ENCODE peak calls at places on chromosomes 4 and X, in nine cellular contexts. G is thoracic aorta; V is CD8-positive, alpha-beta memory T cell; D is H9; B is MM.1S; I is sigmoid colon; Y is psoas muscle; U is NT2/D1; C is left ventricle myocardium inferior. N is an unnamed sample. For H3K9me3, the result is how much of the 10 kb centered on the place peaks cover.

GRCh38 chr4:2441393-2442174 is 22.8 kb downstream of the CFAP99 start:
- DNase-seq in C (peak), Y (peak), V (peak), B (peak), I (no peak), G (no peak), U (peak), D (peak), N (no peak)

GRCh38 chr4:124753941-124754581 is 41.5 kb upstream of the ANKRD50 start:
- DNase-seq in V (no peak), G (no peak), I (no peak), Y (no peak), B (no peak), D (no peak), U (no peak), C (no peak), N (no peak)

GRCh38 chr4:152014280-152014679 is 253.5 kb upstream of the GATB start:
- DNase-seq in G (no peak), U (no peak), Y (no peak), I (no peak), C (no peak), B (peak), V (peak), D (no peak), N (no peak)

GRCh38 chr4:24805036-24805435 is 9.7 kb downstream of the SOD3 start:
- DNase-seq in G (no peak), I (no peak), D (no peak), U (no peak), Y (no peak), V (no peak), C (no peak), B (no peak), N (no peak)

GRCh38 chrX:101091817-101092216 is 6.2 kb upstream of the CENPI start:
- DNase-seq in U (no peak), I (no peak), G (no peak), D (no peak), C (no peak), V (no peak), B (no peak), Y (no peak), N (no peak)

GRCh38 chr4:1683371-1683902 is 676 bp downstream of the FAM53A start:
- DNase-seq in C (no peak), I (peak), V (no peak), U (peak), Y (peak), B (peak), D (peak), G (no peak), N (no peak)

GRCh38 chr4:11765849-11766453 is 337.3 kb upstream of the HS3ST1 start:
- DNase-seq in B (peak), Y (no peak), C (no peak), U (peak), V (no peak), G (no peak), D (peak), I (no peak), N (no peak)

GRCh38 chr4:88533937-88534750 is 10.6 kb upstream of the PYURF start:
- DNase-seq in C (no peak), Y (no peak), B (no peak), I (no peak), U (no peak), V (no peak), G (no peak), D (no peak), N (no peak)

GRCh38 chrX:101287402-101287801 is 3.7 kb downstream of the TAF7L start:
- DNase-seq in V (no peak), C (no peak), B (peak), D (no peak), G (no peak), U (peak), Y (no peak), I (no peak), N (no peak)

GRCh38 chr4:183147191-183147590 is 48.1 kb downstream of the WWC2 start:
- DNase-seq in U (no peak), B (no peak), C (no peak), V (no peak), Y (no peak), G (no peak), I (no peak), D (no peak), N (no peak)

GRCh38 chr4:115332078-115332477 is 218.7 kb upstream of the NDST4 start:
- DNase-seq in D (no peak), U (no peak), B (no peak), Y (no peak), I (no peak), V (no peak), C (no peak), G (no peak), N (no peak)

GRCh38 chr4:107183155-107183774 is 147.2 kb upstream of the DKK2 start:
- DNase-seq in I (no peak), U (peak), D (no peak), Y (no peak), C (no peak), V (no peak), G (no peak), B (peak), N (no peak)

GRCh38 chrX:19886375-19886774 is 1.0 kb downstream of the SH3KBP1 start:
- DNase-seq in G (no peak), C (no peak), B (no peak), V (no peak), U (no peak), D (no peak), I (no peak), Y (no peak), N (no peak)

GRCh38 chr4:3716876-3717235 is 49.3 kb upstream of the ADRA2C start:
- DNase-seq in U (no peak), B (no peak), D (no peak), I (no peak), G (no peak), V (no peak), C (peak), Y (no peak), N (no peak)

GRCh38 chr4:8157944-8158709 is 486 bp downstream of the ABLIM2 start:
- DNase-seq in B (no peak), Y (no peak), D (no peak), V (no peak), I (no peak), G (no peak), C (no peak), U (no peak), N (no peak)

GRCh38 chr4:183830438-183830985 is 74.6 kb upstream of the STOX2 start:
- DNase-seq in I (no peak), C (no peak), V (no peak), U (no peak), Y (no peak), G (no peak), D (no peak), B (no peak), N (no peak)

GRCh38 chrX:17737707-17738001 is 361 bp downstream of the SCML1 start:
- DNase-seq in V (no peak), D (no peak), U (no peak), Y (no peak), I (no peak), G (no peak), C (no peak), B (peak), N (no peak)

GRCh38 chr4:159142254-159142653 is 39.4 kb downstream of the RAPGEF2 start:
- DNase-seq in B (no peak), C (no peak), U (no peak), Y (no peak), D (no peak), V (no peak), G (no peak), I (no peak), N (no peak)

GRCh38 chr4:168524006-168524405 is 27.2 kb downstream of the PALLD start:
- DNase-seq in U (no peak), C (no peak), D (no peak), I (no peak), B (no peak), Y (no peak), G (no peak), V (no peak), N (no peak)

GRCh38 chr4:99861120-99861905 is 32.9 kb downstream of the LAMTOR3 start:
- DNase-seq in I (no peak), V (no peak), B (peak), D (no peak), Y (no peak), U (no peak), C (no peak), G (no peak), N (no peak)

GRCh38 chr4:6957994-6958393 is 48.4 kb downstream of the TBC1D14 start:
- DNase-seq in B (no peak), G (no peak), U (no peak), D (no peak), C (no peak), V (no peak), I (no peak), Y (no peak), N (no peak)

GRCh38 chr4:6955261-6955911 is 45.8 kb downstream of the TBC1D14 start:
- DNase-seq in U (no peak), G (no peak), V (no peak), Y (no peak), I (no peak), C (no peak), B (no peak), D (no peak), N (no peak)

GRCh38 chr4:6957148-6957520 is 47.5 kb downstream of the TBC1D14 start:
- DNase-seq in V (no peak), Y (no peak), B (no peak), G (no peak), C (no peak), U (no peak), I (no peak), D (no peak), N (no peak)

GRCh38 chr4:6956434-6957147 is 47.0 kb downstream of the TBC1D14 start:
- DNase-seq in Y (no peak), I (no peak), V (no peak), D (no peak), U (no peak), B (no peak), G (no peak), C (no peak), N (no peak)

GRCh38 chr4:6956087-6956433 is 46.4 kb downstream of the TBC1D14 start:
- DNase-seq in D (no peak), U (no peak), B (no peak), G (no peak), Y (no peak), V (no peak), C (no peak), I (no peak), N (no peak)
- H3K9me3 ChIP-seq in D (under half), U (under half), B (under half), G (under half), Y (under half), V (under half), C (under half), I (under half), N (under half)

GRCh38 chr4:26947318-26947717 is 86.7 kb downstream of the STIM2 start:
- DNase-seq in U (no peak), D (no peak), G (no peak), C (no peak), B (no peak), Y (no peak), V (no peak), I (no peak), N (no peak)
- H3K9me3 ChIP-seq in U (under half), D (under half), G (under half), C (under half), B (under half), Y (under half), V (under half), I (under half), N (under half)

DNA sequence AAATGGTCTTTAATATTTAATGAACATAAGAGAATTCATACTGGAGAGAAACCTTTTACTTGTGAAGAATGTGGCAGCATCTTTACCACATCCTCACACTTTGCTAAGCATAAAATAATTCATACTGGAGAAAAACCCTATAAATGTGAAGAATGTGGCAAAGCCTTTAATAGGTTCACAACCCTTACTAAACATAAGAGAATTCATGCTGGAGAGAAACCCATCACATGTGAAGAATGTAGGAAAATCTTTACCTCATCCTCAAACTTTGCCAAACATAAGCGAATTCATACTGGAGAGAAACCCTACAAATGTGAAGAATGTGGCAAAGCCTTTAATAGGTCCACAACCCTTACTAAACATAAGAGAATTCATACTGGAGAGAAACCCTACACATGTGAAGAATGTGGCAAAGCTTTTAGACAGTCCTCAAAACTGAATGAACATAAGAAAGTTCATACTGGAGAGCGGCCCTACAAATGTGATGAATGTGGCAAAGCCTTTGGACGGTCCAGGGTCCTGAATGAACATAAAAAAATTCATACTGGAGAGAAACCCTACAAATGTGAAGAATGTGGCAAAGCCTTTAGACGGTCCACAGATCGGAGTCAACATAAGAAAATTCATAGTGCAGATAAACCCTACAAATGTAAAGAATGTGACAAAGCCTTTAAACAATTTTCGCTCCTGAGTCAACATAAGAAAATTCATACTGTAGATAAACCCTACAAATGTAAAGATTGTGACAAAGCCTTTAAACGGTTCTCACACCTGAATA is 35.6 kb downstream of the ZNF141 start:
- DNase-seq in C (no peak), B (no peak), D (no peak), I (no peak), Y (no peak), U (no peak), V (no peak), G (no peak), N (no peak)
- H3K9me3 ChIP-seq in C (half or more), B (under half), D (half or more), I (under half), Y (half or more), U (half or more), V (half or more), G (half or more), N (half or more)

GRCh38 chrX:44935172-44935571 is 62.2 kb downstream of the KDM6A start:
- DNase-seq in D (no peak), I (no peak), G (no peak), B (no peak), V (no peak), U (no peak), C (no peak), Y (no peak), N (no peak)

GRCh38 chrX:44938111-44938510 is 65.1 kb downstream of the KDM6A start:
- DNase-seq in U (no peak), V (no peak), C (no peak), D (no peak), G (no peak), I (no peak), B (no peak), Y (no peak), N (no peak)

GRCh38 chrX:44937606-44938005 is 64.6 kb downstream of the KDM6A start:
- DNase-seq in V (no peak), G (no peak), B (no peak), C (no peak), Y (no peak), I (no peak), U (no peak), D (no peak), N (no peak)

GRCh38 chrX:44931441-44931973 is 58.5 kb downstream of the KDM6A start:
- DNase-seq in V (no peak), C (no peak), B (no peak), U (no peak), Y (no peak), I (no peak), D (no peak), G (no peak), N (no peak)

GRCh38 chrX:44935640-44936039 is 62.7 kb downstream of the KDM6A start:
- DNase-seq in V (no peak), C (no peak), Y (peak), G (no peak), I (no peak), U (no peak), B (no peak), D (no peak), N (no peak)
- H3K9me3 ChIP-seq in V (under half), C (under half), Y (under half), G (under half), I (under half), U (under half), B (under half), D (under half), N (under half)

GRCh38 chr4:38802561-38803355 is 1.8 kb downstream of the TLR1 start:
- DNase-seq in I (no peak), D (no peak), U (no peak), B (no peak), G (no peak), C (no peak), V (no peak), Y (no peak), N (no peak)
- H3K9me3 ChIP-seq in I (under half), D (under half), U (under half), B (under half), G (under half), C (under half), V (under half), Y (under half), N (under half)

DNA sequence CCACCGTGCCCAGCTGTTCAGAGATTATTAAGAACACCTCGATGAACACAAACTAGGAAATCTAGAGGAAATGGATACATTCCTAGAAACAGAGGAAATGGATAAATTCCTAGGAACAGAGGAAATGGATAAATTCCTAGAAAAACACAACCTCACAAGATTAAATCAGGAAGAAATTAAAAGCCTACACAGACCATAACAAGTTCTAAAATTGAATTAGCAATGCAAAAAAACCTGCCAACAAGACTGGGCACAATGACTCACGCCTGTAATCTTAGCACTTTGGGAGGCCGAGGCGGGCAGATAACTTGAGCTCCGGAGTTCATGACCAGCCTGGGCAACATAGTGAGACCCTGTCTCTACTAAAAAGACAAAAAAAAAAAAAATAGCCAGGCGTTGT is 13.1 kb upstream of the IDS start:
- DNase-seq in Y (no peak), U (no peak), B (no peak), C (no peak), V (no peak), G (no peak), D (no peak), I (no peak), N (no peak)
- H3K9me3 ChIP-seq in Y (under half), U (under half), B (under half), C (under half), V (under half), G (under half), D (under half), I (under half), N (under half)

DNA sequence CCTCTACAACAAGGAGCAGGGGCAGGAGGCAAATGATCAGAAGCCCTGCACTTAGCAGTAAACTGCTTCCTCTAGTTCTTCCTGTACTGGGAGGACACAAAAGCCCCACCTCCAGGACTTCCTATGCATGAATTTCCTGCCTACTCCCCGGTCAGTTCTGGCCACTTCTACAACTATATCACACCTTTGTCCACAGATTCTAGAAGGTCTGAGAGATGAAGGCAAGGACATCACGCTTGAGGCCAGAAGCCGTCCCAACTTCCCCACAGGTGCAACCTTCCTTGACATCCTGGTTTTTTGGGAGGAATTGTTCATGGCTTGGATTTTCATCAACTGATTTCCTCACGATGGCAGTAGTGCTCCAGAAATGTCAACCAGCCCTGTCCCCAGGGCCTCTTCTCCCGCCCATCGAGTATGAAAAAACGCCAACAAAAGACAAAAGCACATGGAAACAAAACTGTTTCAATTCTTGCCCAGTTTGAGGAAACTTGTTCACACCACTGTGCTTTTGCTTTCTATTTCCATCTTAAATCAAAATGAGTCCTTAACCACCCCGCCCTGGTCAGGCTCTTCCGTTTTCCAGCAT is 206.5 kb upstream of the STK26 start:
- DNase-seq in I (peak), B (peak), G (no peak), D (no peak), Y (peak), U (no peak), C (no peak), V (peak), N (peak)
- H3K9me3 ChIP-seq in I (under half), B (under half), G (under half), D (under half), Y (under half), U (under half), C (under half), V (under half), N (under half)

DNA sequence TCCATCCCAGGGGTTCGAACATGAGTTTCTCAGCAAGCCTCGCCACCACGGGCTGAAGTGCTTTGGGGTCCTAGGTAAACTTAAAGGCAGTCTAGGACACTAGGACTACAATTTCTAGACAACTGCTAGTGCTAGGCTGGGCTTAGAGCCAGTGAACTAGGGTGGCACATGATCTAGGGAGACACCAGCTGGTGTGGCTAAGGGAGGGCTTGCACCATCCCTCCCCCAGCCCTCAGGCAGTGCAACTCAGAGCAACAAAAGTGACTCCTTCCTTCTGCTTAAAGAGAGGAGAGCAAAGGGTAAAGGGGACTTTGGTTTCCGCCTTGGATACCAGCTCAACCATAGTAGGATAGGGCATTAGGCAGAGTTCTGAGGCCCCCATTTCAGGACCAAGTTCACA is 162.5 kb upstream of the AFF2 start:
- DNase-seq in B (no peak), Y (no peak), C (no peak), U (no peak), D (no peak), I (no peak), G (no peak), V (no peak), N (no peak)
- H3K9me3 ChIP-seq in B (under half), Y (under half), C (under half), U (under half), D (under half), I (under half), G (under half), V (under half), N (under half)

DNA sequence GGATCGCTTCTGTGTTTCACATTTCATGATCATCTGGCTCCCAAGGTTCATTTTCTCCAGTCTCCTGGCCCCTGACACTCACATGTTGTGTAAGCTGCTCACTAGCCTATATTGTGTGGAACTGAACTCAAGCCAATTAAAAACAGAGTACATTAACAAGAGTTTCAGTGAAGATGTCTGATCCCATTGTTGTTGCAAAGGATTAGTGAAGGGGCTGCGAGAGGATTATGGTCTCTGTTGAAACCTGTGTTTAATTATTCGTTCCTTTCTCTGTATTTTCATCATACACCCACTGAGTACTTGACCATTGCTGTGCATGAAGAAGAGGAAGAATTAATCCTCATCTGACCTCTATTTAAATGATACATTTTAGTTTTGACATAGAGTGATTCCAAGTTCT is 54.7 kb downstream of the AFF2 start:
- DNase-seq in C (no peak), U (no peak), G (no peak), V (no peak), D (no peak), Y (no peak), B (no peak), I (no peak), N (no peak)
- H3K9me3 ChIP-seq in C (under half), U (under half), G (under half), V (under half), D (under half), Y (under half), B (under half), I (under half), N (under half)

GRCh38 chrX:151177141-151178027 is 1.0 kb downstream of the GPR50 start:
- DNase-seq in V (no peak), U (no peak), I (no peak), D (peak), C (no peak), G (no peak), Y (no peak), B (no peak), N (no peak)
- H3K9me3 ChIP-seq in V (under half), U (under half), I (under half), D (under half), C (under half), G (under half), Y (under half), B (under half), N (under half)